ENCODE peak calls at places on chromosomes 1 and 21, in nine cellular contexts. W is HEK293T; C is stimulated activated CD4-positive, alpha-beta T cell treated with anti-CD3 and anti-CD28 coated beads, Interleukin-2, amount 100 ng/mL, for 48 hours; N is AG04449; R is SK-MEL-5; Y is iPS-NIHi11; A is mucosa of descending colon; E is naive thymus-derived CD8-positive, alpha-beta T cell; Z is iris pigment epithelial cell. X is an unnamed sample.
A peak's percentile ranks its signal among the peaks of the same experiment; 100 is the strongest.

GRCh38 chr1:221794079-221794670 is 52.3 kb upstream of the DUSP10 start:
- DNase-seq in W (no peak), C (no peak), N (no peak), R (no peak), Y (no peak), A (no peak), E (peak; percentile 11), Z (no peak), X (peak; percentile 23)

GRCh38 chr1:75415187-75415586 is 195.7 kb downstream of the SLC44A5 start:
- DNase-seq in W (no peak), C (no peak), N (no peak), R (no peak), Y (no peak), A (no peak), E (no peak), Z (no peak), X (no peak)

GRCh38 chr1:9181176-9181906 is 52.4 kb upstream of the GPR157 start:
- DNase-seq in W (peak; percentile 85), C (peak; percentile 77), N (no peak), R (peak; percentile 59), Y (peak; percentile 87), A (peak; percentile 76), E (peak; percentile 72), Z (peak; percentile 62), X (no peak)

GRCh38 chr1:208524920-208525319 is 280.7 kb upstream of the PLXNA2 start:
- DNase-seq in W (no peak), C (no peak), N (no peak), R (no peak), Y (no peak), A (no peak), E (no peak), Z (no peak), X (no peak)

GRCh38 chr1:174786760-174787159 is 213.0 kb upstream of the CACYBP start:
- DNase-seq in W (no peak), C (no peak), N (no peak), R (no peak), Y (no peak), A (no peak), E (no peak), Z (no peak), X (no peak)

GRCh38 chr1:35576061-35576765 is 3.1 kb downstream of the TFAP2E start:
- DNase-seq in W (no peak), C (no peak), N (no peak), R (no peak), Y (no peak), A (no peak), E (no peak), Z (no peak), X (no peak)

GRCh38 chr1:82034812-82035211 is 234.1 kb downstream of the ADGRL2 start:
- DNase-seq in W (no peak), C (no peak), N (no peak), R (no peak), Y (no peak), A (no peak), E (no peak), Z (no peak), X (no peak)

GRCh38 chr1:247303211-247303610 is 28.5 kb downstream of the ZNF496 start:
- DNase-seq in W (no peak), C (no peak), N (no peak), R (no peak), Y (no peak), A (no peak), E (no peak), Z (no peak), X (no peak)

GRCh38 chr21:16302851-16303282 is 573.1 kb downstream of the USP25 start:
- DNase-seq in W (no peak), C (no peak), N (no peak), R (peak; percentile 89), Y (no peak), A (no peak), E (no peak), Z (peak; percentile 97), X (no peak)

GRCh38 chr1:244836135-244836521 is 670 bp downstream of the COX20 start:
- DNase-seq in W (peak; percentile 41), C (no peak), N (no peak), R (peak; percentile 27), Y (peak; percentile 20), A (no peak), E (no peak), Z (peak; percentile 35), X (no peak)

GRCh38 chr1:158068918-158069317 is 75.5 kb downstream of the KIRREL1 start:
- DNase-seq in W (no peak), C (no peak), N (no peak), R (no peak), Y (no peak), A (no peak), E (no peak), Z (no peak), X (no peak)

GRCh38 chr1:8374812-8375211 is 56.9 kb downstream of the SLC45A1 start:
- DNase-seq in W (peak; percentile 59), C (no peak), N (no peak), R (peak; percentile 70), Y (no peak), A (no peak), E (no peak), Z (peak; percentile 48), X (no peak)

GRCh38 chr21:36461277-36461917 is 18.5 kb downstream of the CLDN14 start:
- DNase-seq in W (no peak), C (no peak), N (no peak), R (no peak), Y (no peak), A (no peak), E (no peak), Z (no peak), X (no peak)

GRCh38 chr21:38346286-38346685 is 89.5 kb downstream of the KCNJ15 start:
- DNase-seq in W (no peak), C (no peak), N (no peak), R (no peak), Y (no peak), A (no peak), E (no peak), Z (no peak), X (no peak)

GRCh38 chr1:37631039-37631428 is 3.7 kb downstream of the RSPO1 start:
- DNase-seq in W (no peak), C (no peak), N (no peak), R (no peak), Y (no peak), A (no peak), E (no peak), Z (no peak), X (no peak)

GRCh38 chr1:160884579-160884978 is 401 bp downstream of the ITLN1 start:
- DNase-seq in W (peak; percentile 41), C (no peak), N (no peak), R (peak; percentile 6), Y (peak; percentile 44), A (no peak), E (no peak), Z (no peak), X (no peak)

GRCh38 chr1:187237542-187237941 is 408.8 kb downstream of the PLA2G4A start:
- DNase-seq in W (no peak), C (no peak), N (no peak), R (no peak), Y (no peak), A (no peak), E (no peak), Z (peak; percentile 57), X (no peak)

X was measured in AG04450.